ENCODE peak calls at places on chromosome 1, in eight cellular contexts. V is suprapubic skin, G is fibroblast of the aortic adventitia, K is cardiac muscle cell, E is WTC11, X is fibroblast of pulmonary artery, S is HFF-Myc, J is body of pancreas. M is an unnamed sample.

GRCh38 chr1:229376521-229376920 is 33.7 kb upstream of the CCSAP start:
- DNase-seq in J (no peak), X (no peak), G (no peak), V (no peak), S (no peak), E (no peak), K (no peak), M (no peak)

GRCh38 chr1:186559601-186560116 is 98.7 kb upstream of the PDC start:
- DNase-seq in V (no peak), S (peak), E (no peak), X (peak), G (peak), K (peak), J (no peak), M (no peak)

GRCh38 chr1:106049595-106049994 is 1006.9 kb upstream of the PRMT6 start:
- DNase-seq in S (no peak), X (no peak), V (no peak), G (no peak), E (no peak), K (no peak), J (no peak), M (no peak)

GRCh38 chr1:86692636-86693035 is 11.7 kb upstream of the SH3GLB1 start:
- DNase-seq in K (no peak), J (no peak), E (no peak), S (no peak), V (no peak), G (no peak), X (no peak), M (no peak)

GRCh38 chr1:113859478-113860175 is 11.9 kb downstream of the PTPN22 start:
- DNase-seq in V (no peak), K (no peak), X (no peak), G (peak), E (no peak), S (no peak), J (no peak), M (no peak)

GRCh38 chr1:169892819-169893644 is 664 bp downstream of the SCYL3 start:
- DNase-seq in E (no peak), V (peak), X (peak), K (peak), J (peak), S (no peak), G (peak), M (no peak)

GRCh38 chr1:225341642-225342041 is 86.2 kb downstream of the LBR start:
- DNase-seq in X (no peak), K (no peak), J (no peak), S (no peak), G (no peak), E (no peak), V (no peak), M (no peak)

GRCh38 chr1:220432408-220432807 is 95.5 kb upstream of the MARK1 start:
- DNase-seq in X (no peak), J (no peak), G (no peak), E (no peak), V (no peak), K (no peak), S (no peak), M (no peak)

GRCh38 chr1:1487701-1488100 is 16.1 kb downstream of the ATAD3B start:
- DNase-seq in E (no peak), J (no peak), S (no peak), V (no peak), G (no peak), X (no peak), K (no peak), M (no peak)

GRCh38 chr1:228016181-228016510 is 9.3 kb downstream of the WNT3A start:
- DNase-seq in X (no peak), S (no peak), G (no peak), V (no peak), K (no peak), J (no peak), E (no peak), M (no peak)

GRCh38 chr1:38052750-38053415 is 6.3 kb upstream of the POU3F1 start:
- DNase-seq in V (no peak), X (no peak), J (no peak), K (no peak), G (no peak), S (no peak), E (peak), M (no peak)

GRCh38 chr1:9845914-9846313 is 22.1 kb upstream of the CLSTN1 start:
- DNase-seq in K (no peak), E (no peak), S (no peak), V (no peak), X (no peak), G (no peak), J (no peak), M (no peak)

GRCh38 chr1:228968841-228969606 is 233.7 kb downstream of the RHOU start:
- DNase-seq in J (peak), G (no peak), E (no peak), S (no peak), K (no peak), X (no peak), V (no peak), M (no peak)

GRCh38 chr1:176605151-176605550 is 142.2 kb downstream of the PAPPA2 start:
- DNase-seq in E (no peak), G (peak), X (no peak), K (no peak), V (no peak), J (no peak), S (no peak), M (no peak)

GRCh38 chr1:188594542-188595235 is 1765.9 kb downstream of the PLA2G4A start:
- DNase-seq in K (no peak), G (no peak), S (no peak), E (no peak), X (no peak), J (no peak), V (no peak), M (no peak)

GRCh38 chr1:94118471-94118870 is 2.5 kb downstream of the ABCA4 start:
- DNase-seq in V (no peak), E (no peak), X (no peak), J (no peak), S (no peak), G (no peak), K (no peak), M (no peak)

GRCh38 chr1:231871878-231872277 is 245.3 kb downstream of the DISC1 start:
- DNase-seq in K (no peak), G (no peak), J (no peak), V (no peak), E (no peak), S (no peak), X (no peak), M (no peak)

GRCh38 chr1:40306296-40306695 is 10.8 kb downstream of the COL9A2 start:
- DNase-seq in V (no peak), K (no peak), J (no peak), E (no peak), X (no peak), S (no peak), G (no peak), M (no peak)

GRCh38 chr1:22044690-22045420 is 7.7 kb upstream of the CDC42 start:
- DNase-seq in X (peak), G (peak), E (no peak), V (no peak), K (no peak), J (no peak), S (no peak), M (no peak)

GRCh38 chr1:169945171-169945570 is 51.5 kb upstream of the SCYL3 start:
- DNase-seq in K (no peak), S (no peak), G (no peak), E (no peak), J (no peak), X (no peak), V (no peak), M (peak)

GRCh38 chr1:180201451-180202200 is 28.4 kb upstream of the LHX4 start:
- DNase-seq in V (no peak), J (no peak), S (no peak), E (no peak), G (no peak), K (no peak), X (no peak), M (no peak)

GRCh38 chr1:162913345-162913744 is 52.4 kb upstream of the CCDC190 start:
- DNase-seq in X (no peak), J (no peak), V (no peak), G (no peak), S (no peak), K (no peak), E (no peak), M (no peak)

GRCh38 chr1:109750920-109751319 is 10.1 kb upstream of the GSTM3 start:
- DNase-seq in K (no peak), G (no peak), J (no peak), V (peak), X (no peak), E (no peak), S (no peak), M (no peak)

GRCh38 chr1:59046730-59047157 is 250.2 kb upstream of the FGGY start:
- DNase-seq in K (no peak), V (no peak), S (no peak), E (no peak), G (peak), J (no peak), X (no peak), M (no peak)

GRCh38 chr1:229204863-229205777 is 65.8 kb upstream of the RAB4A start:
- DNase-seq in S (peak), J (no peak), V (no peak), K (peak), X (peak), E (no peak), G (peak), M (no peak)

GRCh38 chr1:203080456-203080855 is 5.4 kb downstream of the MYOG start:
- DNase-seq in V (no peak), E (no peak), J (no peak), G (no peak), X (no peak), K (no peak), S (no peak), M (no peak)

GRCh38 chr1:57232500-57232899 is 191.4 kb downstream of the DAB1 start:
- DNase-seq in E (no peak), G (no peak), J (no peak), X (no peak), V (no peak), S (no peak), K (no peak), M (no peak)

GRCh38 chr1:111422546-111423391 is 4.8 kb downstream of the OVGP1 start:
- DNase-seq in G (no peak), S (no peak), K (no peak), V (no peak), J (peak), E (no peak), X (no peak), M (no peak)

GRCh38 chr1:23936481-23937176 is 23.0 kb upstream of the PNRC2 start:
- DNase-seq in J (no peak), V (no peak), E (peak), G (no peak), X (peak), S (no peak), K (peak), M (no peak)

GRCh38 chr1:87723193-87723592 is 394.5 kb downstream of the LMO4 start:
- DNase-seq in S (no peak), K (no peak), J (no peak), E (no peak), G (no peak), V (no peak), X (no peak), M (no peak)

GRCh38 chr1:165686971-165687433 is 11.4 kb downstream of the ALDH9A1 start:
- DNase-seq in S (no peak), K (no peak), X (no peak), J (no peak), V (no peak), E (no peak), G (no peak), M (no peak)

GRCh38 chr1:165683848-165684485 is 14.4 kb downstream of the ALDH9A1 start:
- DNase-seq in K (no peak), E (no peak), S (no peak), X (no peak), J (no peak), V (no peak), G (peak), M (no peak)

GRCh38 chr1:165688046-165688445 is 10.3 kb downstream of the ALDH9A1 start:
- DNase-seq in J (no peak), G (no peak), X (no peak), E (no peak), S (no peak), K (no peak), V (no peak), M (no peak)

GRCh38 chr1:165686121-165686970 is 12.0 kb downstream of the ALDH9A1 start:
- DNase-seq in K (no peak), X (no peak), E (peak), G (no peak), J (no peak), S (no peak), V (no peak), M (no peak)
- TF ChIP-seq CTCF in K (peak), X (no peak), E (no peak), G (no peak), J (no peak), S (no peak), V (no peak), M (no peak)

GRCh38 chr1:53837924-53838653 is at the start of gene NDC1:
- DNase-seq in G (peak), E (peak), S (peak), X (peak), V (peak), J (peak), K (peak), M (peak)
- TF ChIP-seq CTCF in G (no peak), E (no peak), S (no peak), X (no peak), V (no peak), J (peak), K (peak), M (no peak)

DNA sequence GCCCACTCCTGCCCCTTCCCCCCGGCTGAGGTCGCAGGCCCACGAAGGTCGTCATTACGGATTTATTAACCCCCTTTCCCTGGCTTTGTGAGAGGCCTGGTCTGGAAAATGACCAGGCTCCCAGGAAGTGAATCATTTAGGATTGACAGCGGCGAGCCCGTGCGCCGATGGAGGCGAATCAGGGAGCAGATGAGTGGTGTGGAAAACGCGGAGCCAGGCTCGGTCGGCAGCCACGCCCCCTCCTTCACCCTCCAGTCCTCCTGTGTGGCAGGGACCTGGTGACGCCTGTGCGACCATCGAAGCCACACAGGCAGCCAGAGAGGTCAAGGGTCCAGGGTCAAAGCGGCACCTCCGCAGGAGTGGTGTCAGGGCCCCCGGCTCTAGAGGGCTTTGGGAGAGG is 93.5 kb downstream of the PRDM16 start:
- DNase-seq in X (no peak), K (no peak), V (no peak), E (no peak), S (no peak), G (no peak), J (no peak), M (no peak)
- TF ChIP-seq CTCF in X (no peak), K (no peak), V (no peak), E (no peak), S (no peak), G (no peak), J (no peak), M (no peak)

DNA sequence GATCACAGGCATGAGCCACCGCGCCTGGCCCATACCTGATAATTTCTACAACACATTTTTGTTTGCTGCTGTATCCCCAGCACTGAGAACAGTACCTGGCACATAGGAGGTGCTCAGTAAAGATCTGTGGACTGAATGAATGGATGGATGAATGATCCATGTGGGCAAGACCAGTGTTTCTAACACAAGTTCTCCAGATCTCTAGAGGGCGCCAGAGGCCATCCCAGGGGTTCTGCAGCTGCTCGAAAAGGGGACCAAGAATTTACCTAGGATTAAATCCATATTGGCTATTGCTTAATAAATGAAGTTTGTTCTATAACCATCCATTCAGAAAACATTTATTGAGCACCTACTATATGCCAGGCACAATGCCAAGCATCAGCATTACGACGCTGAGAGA is 167.7 kb downstream of the ACTL8 start:
- DNase-seq in J (peak), E (peak), X (peak), V (no peak), S (no peak), G (peak), K (peak), M (peak)
- TF ChIP-seq CTCF in J (peak), E (peak), X (peak), V (peak), S (peak), G (peak), K (peak), M (peak)

GRCh38 chr1:194043984-194044755 is 857.8 kb upstream of the B3GALT2 start:
- DNase-seq in S (peak), X (peak), G (peak), E (no peak), K (no peak), V (no peak), J (no peak), M (no peak)

GRCh38 chr1:194047921-194048320 is 861.5 kb upstream of the B3GALT2 start:
- DNase-seq in X (no peak), V (no peak), E (no peak), G (no peak), S (no peak), J (no peak), K (no peak), M (no peak)

GRCh38 chr1:194045416-194045815 is 859.0 kb upstream of the B3GALT2 start:
- DNase-seq in G (peak), K (no peak), E (no peak), J (no peak), S (peak), X (peak), V (no peak), M (no peak)

GRCh38 chr1:194039578-194039977 is 853.2 kb upstream of the B3GALT2 start:
- DNase-seq in G (no peak), V (no peak), X (no peak), S (no peak), E (no peak), K (no peak), J (no peak), M (no peak)

GRCh38 chr1:194044892-194045291 is 858.5 kb upstream of the B3GALT2 start:
- DNase-seq in J (no peak), V (no peak), E (no peak), K (no peak), S (no peak), X (no peak), G (no peak), M (no peak)
- TF ChIP-seq CTCF in J (no peak), V (no peak), E (no peak), K (no peak), S (no peak), X (no peak), G (no peak), M (no peak)